ENCODE peak calls at places on chromosomes 3 and 15, in four cellular contexts. L is heart left ventricle, C is transverse colon, J is esophagus squamous epithelium. T is an unnamed sample.
A peak's percentile ranks its signal among the peaks of the same experiment; 100 is the strongest.

GRCh38 chr3:143820466-143821221 is 27.6 kb downstream of the SLC9A9 start:
- DNase-seq in C (no peak), J (no peak), L (peak; percentile 39), T (no peak)

GRCh38 chr3:160616721-160617120 is 51.4 kb upstream of the KPNA4 start:
- DNase-seq in L (peak; percentile 23), J (no peak), C (no peak), T (no peak)

GRCh38 chr3:188915137-188915536 is 256.6 kb upstream of the TPRG1 start:
- DNase-seq in J (no peak), C (no peak), L (no peak), T (no peak)

GRCh38 chr15:29859981-29860745 is 37.9 kb upstream of the TJP1 start:
- DNase-seq in L (no peak), J (no peak), C (no peak), T (no peak)

GRCh38 chr3:10495003-10495402 is 10.4 kb downstream of the ATP2B2 start:
- DNase-seq in C (no peak), J (no peak), L (peak; percentile 54), T (no peak)

GRCh38 chr3:5389057-5389456 is 201.6 kb downstream of the EDEM1 start:
- DNase-seq in J (no peak), C (no peak), L (no peak), T (no peak)

GRCh38 chr15:81589671-81590070 is 215.7 kb upstream of the TMC3 start:
- DNase-seq in C (no peak), J (no peak), L (no peak), T (no peak)

GRCh38 chr3:15148614-15149013 is 49.7 kb upstream of the RBSN start:
- DNase-seq in L (peak; percentile 19), C (no peak), J (no peak), T (peak; percentile 60)

GRCh38 chr3:164460851-164461250 is 617.4 kb downstream of the SI start:
- DNase-seq in J (no peak), C (no peak), L (no peak), T (no peak)

GRCh38 chr3:53126646-53127045 is 3.6 kb downstream of the RFT1 start:
- DNase-seq in C (no peak), L (no peak), J (no peak), T (no peak)

GRCh38 chr3:53131136-53131495 is 881 bp upstream of the RFT1 start:
- DNase-seq in C (no peak), J (no peak), L (no peak), T (no peak)

GRCh38 chr3:53132347-53132746 is 2.1 kb upstream of the RFT1 start:
- DNase-seq in L (no peak), J (no peak), C (peak; percentile 53), T (no peak)

GRCh38 chr3:53129344-53129743 is 891 bp downstream of the RFT1 start:
- DNase-seq in L (no peak), C (no peak), J (no peak), T (no peak)

GRCh38 chr3:53130179-53131135 is at the start of gene RFT1:
- DNase-seq in J (peak; percentile 96), C (peak; percentile 99), L (peak; percentile 100), T (peak; percentile 96)
- TF ChIP-seq CTCF in J (peak; percentile 9), C (peak; percentile 55), L (peak; percentile 40), T (peak; percentile 47)

DNA sequence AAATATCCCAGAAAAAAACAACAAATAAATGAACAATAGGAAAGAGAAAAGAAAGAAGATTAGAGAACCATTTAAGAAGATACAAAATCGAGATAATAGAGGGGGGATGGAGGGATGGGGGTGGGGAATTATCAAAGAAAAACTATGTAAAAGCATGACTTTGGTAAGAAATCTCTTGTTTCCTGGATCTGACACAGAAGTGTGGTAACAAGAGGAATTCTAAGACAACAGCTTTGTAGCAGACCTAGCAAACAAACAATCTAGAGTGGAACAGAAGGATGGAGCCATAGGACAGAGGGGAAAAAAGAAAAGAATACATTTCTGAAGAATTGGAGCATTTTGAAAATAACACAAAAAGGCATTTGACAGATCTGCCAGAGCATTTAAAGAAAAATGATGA is 49.3 kb upstream of the HEG1 start:
- DNase-seq in C (no peak), L (no peak), J (no peak), T (no peak)
- H3K4me3 ChIP-seq in C (no peak overlapping the region), L (no peak overlapping the region), J (no peak overlapping the region), T (no peak overlapping the region)

DNA sequence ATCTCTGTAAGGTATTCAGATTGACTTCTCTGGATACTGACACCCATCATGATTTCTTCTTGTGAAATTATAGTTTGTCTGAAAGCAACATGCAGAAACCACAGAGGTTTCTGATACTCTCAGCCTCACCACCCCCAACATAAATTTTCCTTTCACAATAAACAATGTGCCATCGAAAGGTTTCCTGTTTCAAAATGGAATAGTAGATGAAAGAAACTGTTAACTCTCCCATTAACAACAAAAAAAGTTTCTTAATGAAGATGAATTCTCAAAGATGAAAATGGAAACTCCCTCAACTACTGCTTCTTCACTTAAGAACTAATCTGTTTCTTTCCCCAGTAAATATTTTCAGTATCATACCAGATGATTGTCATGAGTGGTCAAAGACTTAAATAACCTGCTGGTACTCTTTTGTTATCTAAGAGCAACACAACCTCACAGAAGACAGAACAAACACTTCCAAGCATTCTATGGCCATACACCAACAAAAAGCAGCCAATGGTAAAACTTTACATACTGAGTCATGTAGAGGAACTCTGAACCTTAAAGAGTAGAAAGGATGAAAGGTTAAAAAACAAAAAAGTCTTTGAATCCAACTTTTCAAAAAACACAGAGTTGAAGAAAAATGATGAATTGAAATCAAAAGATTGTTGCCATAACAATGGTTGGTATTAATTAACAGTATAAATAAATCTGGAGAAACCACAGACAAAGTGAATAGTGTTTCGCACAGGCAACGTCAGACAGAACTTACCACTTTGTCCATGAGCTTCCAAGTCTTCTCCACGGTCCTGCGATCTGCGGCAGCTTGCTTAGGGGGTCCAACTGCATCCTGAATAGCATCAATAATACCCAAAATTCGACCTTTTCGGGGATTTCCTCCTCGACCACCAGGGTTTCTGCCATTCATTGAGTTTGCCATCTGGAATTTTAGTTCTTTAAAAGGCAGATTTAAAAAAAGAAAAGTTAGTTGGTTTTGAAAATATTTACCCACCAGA is 1.9 kb downstream of the CBLB start:
- DNase-seq in L (no peak), C (no peak), J (no peak), T (no peak)
- TF ChIP-seq POLR2A in L (no peak), C (no peak), J (no peak), T (no peak)

DNA sequence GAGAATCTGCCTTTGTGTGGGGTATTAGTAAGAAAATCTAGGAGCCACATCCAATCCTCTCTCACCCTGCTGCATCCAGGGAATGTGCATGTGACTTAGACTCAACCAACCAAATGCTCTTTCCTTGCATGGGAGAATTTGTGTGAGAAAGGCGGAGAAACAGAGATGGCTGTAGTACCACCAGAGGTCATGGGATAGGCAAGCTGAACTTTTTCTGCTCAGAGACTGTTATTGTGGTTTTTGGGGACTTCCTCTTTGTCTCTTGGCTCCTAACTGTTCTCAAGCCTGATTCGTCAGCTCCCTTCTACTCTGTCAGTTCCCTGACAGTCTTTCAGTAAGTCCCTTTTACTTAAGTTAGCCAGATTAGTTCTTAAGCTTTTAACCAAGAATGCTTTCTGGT is 2.6 kb upstream of the ZSCAN2 start:
- DNase-seq in C (no peak), J (no peak), L (no peak), T (no peak)
- TF ChIP-seq CTCF in C (no peak), J (no peak), L (no peak), T (no peak)

GRCh38 chr3:50260027-50260941 is 8.7 kb upstream of the SEMA3B start:
- DNase-seq in L (peak; percentile 97), C (peak; percentile 95), J (peak; percentile 48), T (peak; percentile 97)

GRCh38 chr3:50260942-50261441 is 8.0 kb upstream of the SEMA3B start:
- DNase-seq in C (no peak), L (peak; percentile 37), J (no peak), T (no peak)

GRCh38 chr3:50258979-50259378 is 10.0 kb upstream of the SEMA3B start:
- DNase-seq in C (no peak), J (no peak), L (peak; percentile 33), T (no peak)

GRCh38 chr3:50257990-50258389 is 11.0 kb upstream of the SEMA3B start:
- DNase-seq in L (peak; percentile 28), C (no peak), J (no peak), T (no peak)

GRCh38 chr3:50259432-50260026 is 9.4 kb upstream of the SEMA3B start:
- DNase-seq in C (no peak), J (no peak), L (peak; percentile 37), T (no peak)
- H3K4me3 ChIP-seq in C (no peak overlapping the region), J (peak overlapping the region; percentile 80), L (peak overlapping the region; percentile 77), T (no peak overlapping the region)